ENCODE peak calls at places on chromosomes 12 and 14, in eight cellular contexts. X, W, F, O, C, J, N and L are unnamed samples.

GRCh38 chr12:44377443-44378160 is 498.5 kb downstream of the NELL2 start:
- DNase-seq in N (no peak), W (no peak), X (no peak), O (no peak), C (no peak), J (no peak), F (no peak), L (no peak)

GRCh38 chr12:64990991-64991570 is 130.0 kb downstream of the WIF1 start:
- DNase-seq in F (no peak), J (no peak), C (no peak), W (no peak), N (no peak), X (no peak), O (no peak), L (no peak)

GRCh38 chr12:5439788-5440300 is 7.9 kb downstream of the NTF3 start:
- DNase-seq in J (no peak), W (no peak), F (no peak), N (no peak), C (no peak), X (no peak), O (no peak), L (no peak)

GRCh38 chr12:10641735-10642500 is 28.5 kb upstream of the MAGOHB start:
- DNase-seq in C (peak; percentile 38), X (peak; percentile 40), N (no peak), J (no peak), F (no peak), O (no peak), W (no peak), L (no peak)

GRCh38 chr14:98137626-98138025 is 1134.4 kb downstream of the BCL11B start:
- DNase-seq in O (no peak), W (no peak), C (no peak), J (no peak), N (no peak), X (no peak), F (no peak), L (no peak)

GRCh38 chr14:101815994-101816393 is 54.5 kb downstream of the PPP2R5C start:
- DNase-seq in O (no peak), X (no peak), F (no peak), J (no peak), W (no peak), C (no peak), N (no peak), L (no peak)

GRCh38 chr14:97298331-97298730 is 501.1 kb downstream of the VRK1 start:
- DNase-seq in W (no peak), C (no peak), O (no peak), F (no peak), X (no peak), J (peak; percentile 73), N (no peak), L (no peak)

GRCh38 chr14:68238956-68239355 is 419.4 kb downstream of the RAD51B start:
- DNase-seq in N (no peak), X (no peak), J (no peak), C (no peak), F (no peak), W (no peak), O (no peak), L (no peak)

GRCh38 chr14:100059433-100059781 is 5.8 kb upstream of the EVL start:
- DNase-seq in X (no peak), W (no peak), C (no peak), O (no peak), N (no peak), F (no peak), J (no peak), L (no peak)

GRCh38 chr14:53493895-53494294 is 340.8 kb upstream of the DDHD1 start:
- DNase-seq in N (no peak), C (no peak), X (no peak), J (no peak), W (no peak), F (no peak), O (no peak), L (no peak)

GRCh38 chr14:58133739-58134138 is 18.3 kb downstream of the ARMH4 start:
- DNase-seq in W (no peak), O (peak; percentile 47), X (peak; percentile 83), C (peak; percentile 66), J (no peak), F (no peak), N (no peak), L (no peak)

GRCh38 chr14:58128416-58128815 is 23.6 kb downstream of the ARMH4 start:
- DNase-seq in J (no peak), W (no peak), F (no peak), X (no peak), O (no peak), N (no peak), C (no peak), L (no peak)

GRCh38 chr14:58129208-58129607 is 22.8 kb downstream of the ARMH4 start:
- DNase-seq in X (no peak), J (no peak), N (no peak), C (no peak), O (no peak), W (no peak), F (no peak), L (no peak)

GRCh38 chr14:58130121-58130782 is 21.8 kb downstream of the ARMH4 start:
- DNase-seq in C (no peak), X (no peak), W (no peak), O (no peak), J (no peak), F (no peak), N (no peak), L (no peak)

GRCh38 chr14:58131386-58131785 is 20.6 kb downstream of the ARMH4 start:
- DNase-seq in O (peak; percentile 21), J (no peak), C (peak; percentile 34), W (no peak), N (no peak), F (no peak), X (peak; percentile 52), L (no peak)
- TF ChIP-seq CTCF in O (no peak), J (no peak), C (no peak), W (no peak), N (no peak), F (no peak), X (no peak), L (peak; percentile 35)

GRCh38 chr14:63666326-63666725 is 24.7 kb upstream of the WDR89 start:
- DNase-seq in N (no peak), F (no peak), O (no peak), C (no peak), X (no peak), J (no peak), W (no peak), L (no peak)

GRCh38 chr14:63664143-63664460 is 22.4 kb upstream of the WDR89 start:
- DNase-seq in O (no peak), W (no peak), N (no peak), C (no peak), J (no peak), X (no peak), F (no peak), L (no peak)

GRCh38 chr14:63659726-63660125 is 18.1 kb upstream of the WDR89 start:
- DNase-seq in C (no peak), F (no peak), X (peak; percentile 41), N (no peak), J (no peak), W (peak; percentile 64), O (no peak), L (no peak)

GRCh38 chr14:63662776-63663175 is 21.1 kb upstream of the WDR89 start:
- DNase-seq in F (no peak), X (no peak), O (no peak), N (no peak), W (no peak), J (no peak), C (no peak), L (no peak)

DNA sequence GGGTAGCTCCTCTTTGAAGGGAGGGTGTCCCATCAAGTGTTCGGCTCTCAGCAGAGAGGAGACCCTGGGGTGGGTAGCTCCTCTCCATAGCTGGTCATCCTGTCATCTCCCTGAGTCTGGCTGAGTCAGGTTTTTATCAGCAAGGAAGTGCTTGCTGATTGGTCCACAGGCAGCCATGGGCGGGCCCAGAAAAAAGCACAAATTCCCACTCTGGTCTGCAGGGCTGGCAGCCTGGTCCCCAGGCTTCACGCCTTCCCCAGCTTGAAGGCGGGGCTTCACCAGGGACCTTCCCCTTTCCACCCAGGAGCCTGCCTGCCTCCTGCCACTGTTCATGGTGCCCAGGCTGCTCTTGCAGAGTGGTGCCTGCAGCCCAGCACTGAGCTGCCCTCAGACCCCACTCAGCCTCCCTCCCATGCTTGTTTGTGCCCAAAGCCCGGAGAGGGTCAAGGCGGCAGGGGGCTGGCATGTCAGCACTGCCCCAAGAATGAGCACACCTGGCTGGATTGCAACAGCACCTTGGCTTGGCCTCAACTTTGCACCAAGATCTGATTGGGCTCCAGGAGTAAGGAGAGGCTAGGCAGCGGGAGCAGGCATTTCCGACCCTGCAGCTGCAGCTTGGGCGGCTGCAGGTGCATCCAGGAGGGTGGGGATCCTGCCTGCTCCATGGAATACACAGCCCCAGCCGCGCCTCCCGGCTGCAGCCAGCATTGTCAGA is 21.9 kb upstream of the WDR89 start:
- DNase-seq in J (peak; percentile 25), C (no peak), O (no peak), W (peak; percentile 76), N (no peak), X (no peak), F (peak; percentile 25), L (no peak)
- TF ChIP-seq CTCF in J (no peak), C (no peak), O (no peak), W (no peak), N (no peak), X (no peak), F (no peak), L (no peak)

DNA sequence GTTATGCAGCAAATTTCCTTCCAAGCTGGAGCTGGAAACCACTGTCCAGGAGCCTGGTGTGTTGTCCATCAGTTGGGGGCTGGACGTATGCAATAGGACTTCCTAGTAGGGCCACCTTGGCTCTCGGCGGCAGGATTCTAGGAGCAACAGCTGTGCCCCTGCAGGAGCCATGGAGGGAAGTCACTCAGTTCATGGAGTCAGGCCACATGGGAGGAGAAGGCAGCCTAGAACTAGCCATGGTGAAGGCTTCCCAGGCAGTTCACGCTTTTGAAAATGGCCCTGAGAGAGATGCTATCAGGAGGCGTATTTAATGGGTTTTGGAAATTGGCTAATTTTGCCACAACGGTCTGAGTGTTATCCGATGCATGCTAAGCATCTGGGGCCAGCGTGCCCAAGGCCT is 30.7 kb upstream of the SYNDIG1L start:
- DNase-seq in N (no peak), W (no peak), F (no peak), J (no peak), C (no peak), X (no peak), O (no peak), L (no peak)
- TF ChIP-seq CTCF in N (no peak), W (no peak), F (no peak), J (no peak), C (no peak), X (no peak), O (no peak), L (no peak)

DNA sequence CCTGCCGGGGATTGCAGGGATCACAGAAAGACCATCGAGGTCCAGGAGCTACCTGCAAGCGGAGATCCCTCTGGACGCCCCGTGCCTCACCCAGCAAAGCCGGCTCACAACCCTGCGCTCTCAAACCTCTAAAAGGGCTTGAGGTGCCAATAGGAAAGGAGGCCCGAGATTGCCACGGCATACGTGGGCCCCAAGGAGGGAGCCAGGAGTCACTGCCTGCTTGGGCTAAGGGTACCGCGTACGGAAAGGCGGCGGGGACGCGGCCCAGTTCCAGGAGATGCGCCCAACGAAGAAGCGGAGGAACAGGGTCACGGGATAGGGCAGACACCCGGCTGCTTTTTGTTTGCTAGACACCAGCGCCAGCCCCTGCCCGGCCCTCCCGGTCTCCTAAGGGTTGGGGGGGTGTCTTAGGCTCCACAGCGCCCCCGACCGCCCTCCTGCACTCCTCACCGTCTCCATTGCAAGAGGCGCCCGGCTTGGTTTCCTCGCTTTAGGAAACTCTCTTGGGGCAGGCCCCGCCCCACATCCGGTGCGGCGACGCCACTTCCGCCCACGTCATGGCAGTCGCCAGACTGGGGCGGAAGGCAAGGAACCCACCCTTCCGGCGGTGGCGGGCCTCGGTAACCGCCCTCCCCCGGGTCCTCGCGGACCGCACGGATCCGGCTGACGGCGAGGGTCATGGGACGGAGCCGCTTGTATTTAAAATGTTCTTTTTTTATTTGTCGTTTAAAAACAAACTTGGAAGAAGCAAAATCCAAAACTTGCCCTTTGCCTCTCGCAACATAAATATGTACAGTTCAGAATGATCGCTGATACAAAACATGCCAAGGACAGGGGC is at the start of gene PRKAG1:
- DNase-seq in J (peak; percentile 97), C (peak; percentile 98), F (peak; percentile 99), W (peak; percentile 92), N (peak; percentile 97), O (peak; percentile 92), X (peak; percentile 91), L (peak; percentile 98)
- TF ChIP-seq CTCF in J (no peak), C (peak; percentile 64), F (peak; percentile 77), W (peak; percentile 33), N (peak; percentile 52), O (peak; percentile 63), X (peak; percentile 7), L (peak; percentile 80)